ENCODE peak calls at places on chromosomes 4 and X, in seven cellular contexts. L is fibroblast of lung, I is right lobe of liver, Y is sigmoid colon, H is brain microvascular endothelial cell, S is neural crest cell, V is fibroblast of mammary gland. C is an unnamed sample.

GRCh38 chr4:140739971-140740370 is 16.2 kb downstream of the TBC1D9 start:
- DNase-seq in H (no peak), L (peak), I (no peak), V (no peak), Y (no peak), S (no peak), C (no peak)

GRCh38 chrX:426881-427280 is 40.2 kb upstream of the PPP2R3B start:
- DNase-seq in L (peak), V (no peak), H (peak), I (no peak), S (no peak), Y (no peak), C (no peak)

GRCh38 chrX:11105080-11105479 is 6.1 kb upstream of the HCCS start:
- DNase-seq in H (peak), Y (no peak), S (no peak), I (no peak), L (peak), V (peak), C (no peak)

GRCh38 chrX:129239371-129239770 is 283.9 kb downstream of the SMARCA1 start:
- DNase-seq in Y (no peak), H (peak), I (no peak), V (no peak), L (peak), S (no peak), C (no peak)

GRCh38 chr4:24603343-24603742 is 19.0 kb upstream of the DHX15 start:
- DNase-seq in H (no peak), I (no peak), S (no peak), L (no peak), V (no peak), Y (no peak), C (no peak)

GRCh38 chrX:13662537-13662841 is 9.5 kb downstream of the TCEANC start:
- DNase-seq in I (no peak), L (peak), H (no peak), V (peak), Y (no peak), S (no peak), C (no peak)

GRCh38 chr4:167868163-167868562 is 224.2 kb upstream of the ANXA10 start:
- DNase-seq in H (peak), S (no peak), V (peak), I (no peak), L (peak), Y (no peak), C (no peak)

GRCh38 chr4:183118585-183118984 is 19.5 kb downstream of the WWC2 start:
- DNase-seq in Y (no peak), I (no peak), L (peak), S (no peak), H (peak), V (peak), C (no peak)

GRCh38 chr4:88409206-88409605 is 30.6 kb downstream of the HERC6 start:
- DNase-seq in L (no peak), S (no peak), Y (no peak), V (no peak), H (no peak), I (no peak), C (no peak)

GRCh38 chr4:127698789-127699200 is 31.4 kb upstream of the SLC25A31 start:
- DNase-seq in I (no peak), H (peak), L (peak), Y (no peak), S (no peak), V (peak), C (no peak)

GRCh38 chr4:44326716-44327115 is 121.9 kb downstream of the KCTD8 start:
- DNase-seq in V (peak), Y (no peak), L (peak), S (no peak), H (no peak), I (no peak), C (no peak)

GRCh38 chr4:82833696-82834313 is 35.2 kb upstream of the SCD5 start:
- DNase-seq in I (no peak), Y (no peak), V (peak), S (no peak), L (peak), H (peak), C (no peak)

GRCh38 chrX:644304-645023 is 13.9 kb downstream of the SHOX start:
- DNase-seq in I (no peak), V (no peak), Y (no peak), L (no peak), S (no peak), H (no peak), C (no peak)

GRCh38 chrX:38664285-38664684 is 102.9 kb downstream of the TSPAN7 start:
- DNase-seq in V (peak), S (peak), Y (no peak), L (peak), I (no peak), H (peak), C (no peak)

GRCh38 chr4:88240297-88240714 is 44.1 kb downstream of the PPM1K start:
- DNase-seq in L (no peak), I (peak), H (no peak), S (no peak), Y (peak), V (peak), C (no peak)

DNA sequence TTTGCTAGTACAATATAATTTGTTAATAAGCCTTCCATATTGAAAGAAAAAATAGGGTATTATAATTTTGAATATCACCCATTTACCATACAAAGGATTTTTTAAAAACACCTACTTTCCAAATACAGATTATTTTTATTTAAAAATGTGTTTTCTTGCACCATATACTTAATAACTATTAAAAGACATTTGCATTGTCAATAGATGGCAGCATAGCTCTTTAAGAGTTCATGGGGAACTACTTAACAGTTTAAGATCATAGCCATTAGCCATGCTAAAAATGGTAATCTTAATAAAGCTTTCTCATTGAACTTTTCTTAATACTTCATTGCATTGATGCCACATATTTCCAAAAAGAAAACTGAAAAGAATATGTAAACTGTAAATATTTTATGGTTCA is 1995.9 kb downstream of the C4orf33 start:
- DNase-seq in I (no peak), L (peak), V (peak), Y (no peak), S (no peak), H (no peak), C (no peak)
- TF ChIP-seq CTCF in I (peak), L (no peak), V (peak), Y (no peak), S (peak), H (peak), C (no peak)

GRCh38 chr4:47747846-47748494 is 89.9 kb downstream of the CORIN start:
- DNase-seq in S (no peak), V (no peak), I (no peak), Y (no peak), H (no peak), L (no peak), C (no peak)

GRCh38 chr4:47741200-47741599 is 96.7 kb downstream of the CORIN start:
- DNase-seq in I (no peak), Y (no peak), S (no peak), V (peak), H (no peak), L (no peak), C (no peak)

GRCh38 chr4:47746122-47746521 is 91.7 kb downstream of the CORIN start:
- DNase-seq in I (no peak), V (peak), L (no peak), S (no peak), H (no peak), Y (no peak), C (no peak)

GRCh38 chr4:47744843-47745382 is 93.0 kb downstream of the CORIN start:
- DNase-seq in Y (no peak), S (no peak), I (no peak), L (no peak), V (no peak), H (no peak), C (no peak)

DNA sequence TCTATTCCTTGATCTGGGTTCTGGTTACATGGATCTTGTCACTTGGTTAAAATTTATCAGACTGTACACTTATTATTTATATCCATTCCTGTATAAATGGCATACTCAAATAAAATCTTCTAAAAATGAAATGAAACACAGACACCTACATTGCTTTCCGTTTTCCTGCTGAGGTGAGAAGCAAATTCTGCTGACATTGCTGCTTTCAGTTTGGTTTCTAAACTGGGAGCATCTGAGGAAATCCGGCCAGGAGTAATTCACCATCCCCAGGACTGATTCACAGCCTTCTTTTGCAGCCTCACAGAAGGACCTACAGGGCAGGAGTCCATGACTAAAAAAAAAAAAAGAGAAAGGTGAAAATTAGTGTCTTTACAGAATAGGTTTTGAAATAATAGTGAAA is 93.6 kb downstream of the CORIN start:
- DNase-seq in V (no peak), H (no peak), L (no peak), I (no peak), S (no peak), Y (no peak), C (no peak)
- TF ChIP-seq CTCF in V (no peak), H (no peak), L (no peak), I (no peak), S (no peak), Y (no peak), C (no peak)

DNA sequence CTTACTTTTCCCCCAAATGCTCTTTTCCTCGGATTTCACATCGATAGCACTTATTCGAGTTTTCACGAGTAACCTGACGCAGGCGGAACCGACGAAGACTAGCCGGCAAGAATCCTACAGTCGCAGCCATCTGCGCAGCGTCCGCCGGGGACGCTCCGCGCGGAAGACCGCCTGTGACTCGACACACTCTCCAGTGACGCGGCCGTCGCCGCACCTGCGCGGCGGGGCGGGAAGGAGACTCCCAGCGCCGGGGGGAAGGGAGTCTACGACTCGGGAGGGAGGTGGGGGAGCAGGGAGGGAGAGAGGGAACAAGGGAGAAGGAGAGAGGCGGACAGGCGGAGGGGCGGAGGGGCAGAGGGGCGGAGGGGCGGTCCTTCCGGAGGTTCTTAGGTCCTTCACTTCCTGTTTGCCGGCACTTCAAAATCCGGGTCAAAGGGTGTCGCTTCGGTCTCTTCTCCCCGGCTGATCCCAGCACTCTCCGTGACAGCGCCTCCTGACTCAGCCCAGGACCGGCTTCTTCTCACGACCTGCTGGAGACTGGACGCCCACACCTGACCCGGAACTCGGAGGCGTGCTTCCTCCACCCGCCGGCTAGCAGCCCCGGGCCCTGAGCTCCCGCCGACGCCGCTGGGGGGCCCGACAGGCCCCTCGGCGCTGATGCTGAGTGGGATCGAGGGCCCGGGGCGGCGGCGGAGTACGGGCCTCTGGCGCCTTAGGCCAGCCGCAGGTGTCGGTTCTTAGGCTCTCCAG is at the start of gene USP38:
- DNase-seq in H (peak), Y (peak), I (peak), V (peak), S (peak), L (peak), C (peak)
- TF ChIP-seq CTCF in H (peak), Y (no peak), I (peak), V (no peak), S (no peak), L (peak), C (no peak)

GRCh38 chr4:10893417-10893816 is 208.8 kb upstream of the CLNK start:
- DNase-seq in V (no peak), I (no peak), L (no peak), S (no peak), Y (no peak), H (no peak), C (no peak)
- TF ChIP-seq CTCF in V (peak), I (no peak), L (no peak), S (peak), Y (peak), H (peak), C (no peak)

GRCh38 chr4:104596189-104596588 is 101.5 kb upstream of the CXXC4 start:
- DNase-seq in Y (no peak), S (no peak), L (no peak), H (no peak), I (no peak), V (no peak), C (no peak)
- TF ChIP-seq CTCF in Y (no peak), S (no peak), L (no peak), H (no peak), I (no peak), V (no peak), C (no peak)

DNA sequence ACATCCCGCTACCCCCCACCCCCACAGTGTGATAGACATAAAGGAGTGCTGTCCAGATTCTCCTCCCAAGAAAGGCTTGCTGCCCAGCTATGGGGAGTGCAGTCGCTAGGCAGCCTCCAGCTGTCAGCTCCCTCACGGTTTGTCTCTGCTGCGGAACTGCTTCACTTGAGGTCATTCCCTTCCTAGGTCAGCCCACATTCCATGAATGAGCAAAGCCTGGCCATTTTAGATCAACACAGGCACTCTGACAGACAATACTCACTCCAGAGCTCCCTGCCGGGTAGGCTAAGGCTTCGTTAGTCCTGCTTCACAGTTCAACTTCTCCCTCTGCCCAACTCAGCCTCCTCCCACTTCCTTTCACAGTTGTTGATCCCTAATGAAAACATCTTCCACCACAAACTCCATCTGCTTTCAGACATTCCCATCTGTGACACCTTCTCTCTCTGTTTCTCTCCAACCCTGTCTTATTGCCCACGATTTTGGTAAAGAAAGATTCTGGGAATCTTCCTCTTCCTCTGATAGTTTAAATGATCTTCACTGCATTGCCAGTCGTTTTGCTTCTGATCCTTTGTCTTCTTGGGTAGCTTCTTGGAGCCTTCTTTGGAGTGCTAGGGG is 318.9 kb upstream of the F9 start:
- DNase-seq in L (no peak), S (peak), H (no peak), I (no peak), Y (no peak), V (no peak), C (no peak)
- TF ChIP-seq CTCF in L (no peak), S (no peak), H (no peak), I (no peak), Y (no peak), V (no peak), C (no peak)

DNA sequence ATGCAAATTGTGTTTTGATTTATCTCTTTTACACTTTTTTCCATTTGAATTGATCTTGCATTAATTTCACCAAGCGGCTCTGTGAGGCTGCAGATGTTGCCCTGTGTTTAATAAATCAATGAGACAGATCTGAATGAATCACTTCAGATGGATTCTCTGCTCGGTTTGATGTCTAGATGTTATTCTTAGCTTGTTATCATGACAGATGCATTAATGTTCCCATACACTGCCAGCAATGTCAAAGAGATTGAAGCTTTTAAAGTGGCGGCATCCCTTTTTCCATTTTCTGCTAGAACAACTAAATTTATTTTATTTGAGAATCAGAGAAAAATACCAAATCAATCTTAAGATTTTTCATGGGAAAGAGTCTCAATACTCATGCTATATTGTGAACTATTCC is 6.3 kb downstream of the DACH2 start:
- DNase-seq in I (no peak), H (no peak), S (no peak), Y (no peak), L (no peak), V (no peak), C (no peak)
- TF ChIP-seq CTCF in I (no peak), H (no peak), S (no peak), Y (no peak), L (no peak), V (no peak), C (no peak)

DNA sequence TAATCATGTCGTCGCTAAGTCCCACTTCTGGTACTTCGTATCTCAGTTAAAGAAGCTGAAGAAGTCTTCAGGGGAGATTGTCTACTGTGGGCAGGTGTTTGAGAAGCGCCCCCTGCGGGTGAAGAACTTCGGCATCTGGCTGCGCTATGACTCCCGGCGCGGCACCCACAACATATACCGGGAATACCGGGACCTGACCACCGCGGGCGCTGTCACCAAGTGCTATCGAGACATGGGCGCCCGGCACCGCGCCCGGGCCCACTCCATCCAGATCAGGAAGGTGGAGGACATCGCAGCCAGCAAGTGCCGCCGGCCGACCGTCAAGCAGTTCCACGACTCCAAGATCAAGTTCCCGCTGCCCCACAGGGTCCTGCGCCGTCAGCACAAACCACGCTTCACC is 11.3 kb downstream of the PNCK start:
- DNase-seq in L (no peak), H (peak), I (peak), S (no peak), Y (peak), V (peak), C (peak)
- TF ChIP-seq CTCF in L (peak), H (peak), I (peak), S (peak), Y (peak), V (peak), C (no peak)

C was measured in coronary artery.